ENCODE peak calls at places on chromosomes 3 and 15, in five cellular contexts. One of them, this sample, is unnamed.
A peak's percentile ranks its signal among the peaks of the same experiment; 100 is the strongest.

GRCh38 chr3:155232605-155233004 is 60.9 kb downstream of the STRIT1 start:
- DNase-seq in retinal pigment epithelial cell: peak; percentile 59
- DNase-seq in fibroblast of lung: peak; percentile 93
- DNase-seq in OCI-LY7: peak; percentile 25
- DNase-seq in heart left ventricle: peak; percentile 83
- DNase-seq in this sample: peak; percentile 95

GRCh38 chr15:63421433-63421832 is 39.8 kb upstream of the CA12 start:
- DNase-seq in retinal pigment epithelial cell: no peak
- DNase-seq in fibroblast of lung: no peak
- DNase-seq in OCI-LY7: no peak
- DNase-seq in heart left ventricle: no peak
- DNase-seq in this sample: no peak

GRCh38 chr3:15796771-15797599 is 794 bp downstream of the ANKRD28 start:
- DNase-seq in retinal pigment epithelial cell: no peak
- DNase-seq in fibroblast of lung: peak; percentile 68
- DNase-seq in OCI-LY7: no peak
- DNase-seq in heart left ventricle: no peak
- DNase-seq in this sample: peak; percentile 80

GRCh38 chr3:139517321-139517720 is 22.2 kb downstream of the RBP1 start:
- DNase-seq in retinal pigment epithelial cell: no peak
- DNase-seq in fibroblast of lung: no peak
- DNase-seq in OCI-LY7: no peak
- DNase-seq in heart left ventricle: no peak
- DNase-seq in this sample: no peak

GRCh38 chr3:45132568-45133211 is 13.5 kb downstream of the CDCP1 start:
- DNase-seq in retinal pigment epithelial cell: no peak
- DNase-seq in fibroblast of lung: no peak
- DNase-seq in OCI-LY7: no peak
- DNase-seq in heart left ventricle: no peak
- DNase-seq in this sample: no peak

GRCh38 chr3:188559069-188559410 is 405.1 kb downstream of the LPP start:
- DNase-seq in retinal pigment epithelial cell: peak; percentile 13
- DNase-seq in fibroblast of lung: no peak
- DNase-seq in OCI-LY7: no peak
- DNase-seq in heart left ventricle: no peak
- DNase-seq in this sample: peak; percentile 20

GRCh38 chr15:25426896-25427610 is 11.8 kb downstream of the UBE3A start:
- DNase-seq in retinal pigment epithelial cell: no peak
- DNase-seq in fibroblast of lung: no peak
- DNase-seq in OCI-LY7: no peak
- DNase-seq in heart left ventricle: no peak
- DNase-seq in this sample: no peak

GRCh38 chr15:84840741-84841429 is 23.7 kb downstream of the ALPK3 start:
- DNase-seq in retinal pigment epithelial cell: peak; percentile 79
- DNase-seq in fibroblast of lung: peak; percentile 50
- DNase-seq in OCI-LY7: no peak
- DNase-seq in heart left ventricle: peak; percentile 92
- DNase-seq in this sample: peak; percentile 76

GRCh38 chr3:43638594-43639447 is 17.0 kb upstream of the ANO10 start:
- DNase-seq in retinal pigment epithelial cell: peak; percentile 53
- DNase-seq in fibroblast of lung: peak; percentile 39
- DNase-seq in OCI-LY7: peak; percentile 37
- DNase-seq in heart left ventricle: no peak
- DNase-seq in this sample: no peak

GRCh38 chr3:42886294-42886822 is 10.7 kb upstream of the CYP8B1 start:
- DNase-seq in retinal pigment epithelial cell: no peak
- DNase-seq in fibroblast of lung: no peak
- DNase-seq in OCI-LY7: no peak
- DNase-seq in heart left ventricle: no peak
- DNase-seq in this sample: no peak

GRCh38 chr15:50249704-50250103 is 15.8 kb downstream of the HDC start:
- DNase-seq in retinal pigment epithelial cell: no peak
- DNase-seq in fibroblast of lung: no peak
- DNase-seq in OCI-LY7: no peak
- DNase-seq in heart left ventricle: no peak
- DNase-seq in this sample: no peak

GRCh38 chr3:97996988-97997387 is 24.8 kb upstream of the RIOX2 start:
- DNase-seq in retinal pigment epithelial cell: no peak
- DNase-seq in fibroblast of lung: no peak
- DNase-seq in OCI-LY7: no peak
- DNase-seq in heart left ventricle: no peak
- DNase-seq in this sample: no peak

GRCh38 chr15:74723754-74724334 is 1.5 kb downstream of the CYP1A1 start:
- DNase-seq in retinal pigment epithelial cell: peak; percentile 5
- DNase-seq in fibroblast of lung: peak; percentile 62
- DNase-seq in OCI-LY7: peak; percentile 54
- DNase-seq in heart left ventricle: no peak
- DNase-seq in this sample: peak; percentile 64

GRCh38 chr3:65979731-65980130 is 59.0 kb downstream of the MAGI1 start:
- DNase-seq in retinal pigment epithelial cell: no peak
- DNase-seq in fibroblast of lung: peak; percentile 72
- DNase-seq in OCI-LY7: no peak
- DNase-seq in heart left ventricle: no peak
- DNase-seq in this sample: peak; percentile 59

GRCh38 chr3:101069796-101070195 is 76.6 kb upstream of the ABI3BP start:
- DNase-seq in retinal pigment epithelial cell: no peak
- DNase-seq in fibroblast of lung: no peak
- DNase-seq in OCI-LY7: no peak
- DNase-seq in heart left ventricle: no peak
- DNase-seq in this sample: no peak

GRCh38 chr15:74129411-74130088 is 836 bp upstream of the ISLR2 start:
- DNase-seq in retinal pigment epithelial cell: no peak
- DNase-seq in fibroblast of lung: no peak
- DNase-seq in OCI-LY7: no peak
- DNase-seq in heart left ventricle: no peak
- DNase-seq in this sample: no peak

GRCh38 chr15:71341811-71342550 is 226.7 kb downstream of the THSD4 start:
- DNase-seq in retinal pigment epithelial cell: no peak
- DNase-seq in fibroblast of lung: no peak
- DNase-seq in OCI-LY7: no peak
- DNase-seq in heart left ventricle: no peak
- DNase-seq in this sample: no peak

GRCh38 chr15:86502313-86502712 is 422.6 kb downstream of the AGBL1 start:
- DNase-seq in retinal pigment epithelial cell: no peak
- DNase-seq in fibroblast of lung: no peak
- DNase-seq in OCI-LY7: no peak
- DNase-seq in heart left ventricle: no peak
- DNase-seq in this sample: no peak

GRCh38 chr3:31729573-31729972 is 196.8 kb downstream of the STT3B start:
- DNase-seq in retinal pigment epithelial cell: no peak
- DNase-seq in fibroblast of lung: no peak
- DNase-seq in OCI-LY7: no peak
- DNase-seq in heart left ventricle: no peak
- DNase-seq in this sample: no peak

GRCh38 chr3:124504332-124505059 is 225.8 kb upstream of the UMPS start:
- DNase-seq in retinal pigment epithelial cell: peak; percentile 86
- DNase-seq in fibroblast of lung: peak; percentile 63
- DNase-seq in OCI-LY7: no peak
- DNase-seq in heart left ventricle: peak; percentile 64
- DNase-seq in this sample: peak; percentile 51

GRCh38 chr15:67067930-67068542 is 2.6 kb downstream of the SMAD3 start:
- DNase-seq in retinal pigment epithelial cell: peak; percentile 42
- DNase-seq in fibroblast of lung: no peak
- DNase-seq in OCI-LY7: no peak
- DNase-seq in heart left ventricle: no peak
- DNase-seq in this sample: no peak

GRCh38 chr3:194136519-194137313 is 768 bp downstream of the HES1 start:
- DNase-seq in retinal pigment epithelial cell: no peak
- DNase-seq in fibroblast of lung: peak; percentile 63
- DNase-seq in OCI-LY7: peak; percentile 58
- DNase-seq in heart left ventricle: peak; percentile 81
- DNase-seq in this sample: peak; percentile 91

GRCh38 chr3:39905788-39906187 is 96.4 kb downstream of the MYRIP start:
- DNase-seq in retinal pigment epithelial cell: no peak
- DNase-seq in fibroblast of lung: no peak
- DNase-seq in OCI-LY7: no peak
- DNase-seq in heart left ventricle: no peak
- DNase-seq in this sample: no peak

GRCh38 chr3:129620828-129621605 is 14.5 kb upstream of the PLXND1 start:
- DNase-seq in retinal pigment epithelial cell: no peak
- DNase-seq in fibroblast of lung: no peak
- DNase-seq in OCI-LY7: no peak
- DNase-seq in heart left ventricle: no peak
- DNase-seq in this sample: no peak

GRCh38 chr3:39501982-39502837 is 34.7 kb downstream of the MOBP start:
- DNase-seq in retinal pigment epithelial cell: no peak
- DNase-seq in fibroblast of lung: no peak
- DNase-seq in OCI-LY7: no peak
- DNase-seq in heart left ventricle: no peak
- DNase-seq in this sample: no peak

GRCh38 chr15:38243278-38243677 is 9.4 kb upstream of the SPRED1 start:
- DNase-seq in retinal pigment epithelial cell: no peak
- DNase-seq in fibroblast of lung: no peak
- DNase-seq in OCI-LY7: no peak
- DNase-seq in heart left ventricle: no peak
- DNase-seq in this sample: no peak

GRCh38 chr15:52796742-52797515 is 6.8 kb upstream of the ONECUT1 start:
- DNase-seq in retinal pigment epithelial cell: no peak
- DNase-seq in fibroblast of lung: no peak
- DNase-seq in OCI-LY7: no peak
- DNase-seq in heart left ventricle: no peak
- DNase-seq in this sample: no peak

GRCh38 chr15:71325461-71325860 is 210.2 kb downstream of the THSD4 start:
- DNase-seq in retinal pigment epithelial cell: no peak
- DNase-seq in fibroblast of lung: no peak
- DNase-seq in OCI-LY7: no peak
- DNase-seq in heart left ventricle: no peak
- DNase-seq in this sample: peak; percentile 33

GRCh38 chr3:143070977-143071551 is 48.5 kb upstream of the CHST2 start:
- DNase-seq in retinal pigment epithelial cell: no peak
- DNase-seq in fibroblast of lung: peak; percentile 62
- DNase-seq in OCI-LY7: no peak
- DNase-seq in heart left ventricle: no peak
- DNase-seq in this sample: peak; percentile 74

GRCh38 chr3:48118928-48119327 is 69.3 kb downstream of the CDC25A start:
- DNase-seq in retinal pigment epithelial cell: no peak
- DNase-seq in fibroblast of lung: no peak
- DNase-seq in OCI-LY7: no peak
- DNase-seq in heart left ventricle: no peak
- DNase-seq in this sample: no peak

GRCh38 chr3:136752046-136752326 is 192 bp downstream of the STAG1 start:
- DNase-seq in retinal pigment epithelial cell: no peak
- DNase-seq in fibroblast of lung: no peak
- DNase-seq in OCI-LY7: peak; percentile 74
- DNase-seq in heart left ventricle: no peak
- DNase-seq in this sample: no peak

GRCh38 chr3:187066228-187066995 is 72.9 kb downstream of the RPL39L start:
- DNase-seq in retinal pigment epithelial cell: peak; percentile 55
- DNase-seq in fibroblast of lung: peak; percentile 15
- DNase-seq in OCI-LY7: peak; percentile 94
- DNase-seq in heart left ventricle: peak; percentile 34
- DNase-seq in this sample: peak; percentile 31
- TF ChIP-seq CTCF in retinal pigment epithelial cell: peak; percentile 52
- TF ChIP-seq CTCF in fibroblast of lung: no peak
- TF ChIP-seq CTCF in OCI-LY7: peak; percentile 82
- TF ChIP-seq CTCF in heart left ventricle: peak; percentile 13
- TF ChIP-seq CTCF in this sample: peak; percentile 6

DNA sequence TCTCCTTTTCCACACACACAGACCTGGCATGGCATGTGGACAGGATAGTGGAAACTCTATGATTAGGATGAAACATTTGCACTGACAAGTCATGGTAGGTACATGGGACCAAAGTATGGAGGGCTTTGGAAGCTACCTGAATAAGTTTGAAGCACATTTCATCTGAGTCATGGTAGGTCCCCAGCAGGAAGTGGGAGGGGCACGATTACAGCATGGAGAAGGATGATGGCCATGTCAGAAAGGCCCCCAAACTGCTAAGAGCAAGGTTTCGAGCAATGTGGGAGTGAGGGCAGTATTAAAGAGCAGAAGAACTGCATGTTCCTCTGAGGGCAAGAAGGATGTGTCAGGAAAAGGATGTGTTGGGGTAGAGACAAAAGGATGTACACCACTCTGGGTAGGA is 51.5 kb upstream of the CSTA start:
- DNase-seq in retinal pigment epithelial cell: no peak
- DNase-seq in fibroblast of lung: no peak
- DNase-seq in OCI-LY7: no peak
- DNase-seq in heart left ventricle: no peak
- DNase-seq in this sample: no peak
- H3K4me3 ChIP-seq in retinal pigment epithelial cell: no peak overlapping the region
- H3K4me3 ChIP-seq in fibroblast of lung: no peak overlapping the region
- H3K4me3 ChIP-seq in OCI-LY7: no peak overlapping the region
- H3K4me3 ChIP-seq in heart left ventricle: no peak overlapping the region
- H3K4me3 ChIP-seq in this sample: no peak overlapping the region

GRCh38 chr3:160450846-160451245 is 1.3 kb upstream of the TRIM59 start:
- DNase-seq in retinal pigment epithelial cell: peak; percentile 64
- DNase-seq in fibroblast of lung: peak; percentile 67
- DNase-seq in OCI-LY7: no peak
- DNase-seq in heart left ventricle: no peak
- DNase-seq in this sample: peak; percentile 72
- TF ChIP-seq CTCF in retinal pigment epithelial cell: no peak
- TF ChIP-seq CTCF in fibroblast of lung: peak; percentile 3
- TF ChIP-seq CTCF in OCI-LY7: no peak
- TF ChIP-seq CTCF in heart left ventricle: no peak
- TF ChIP-seq CTCF in this sample: no peak

DNA sequence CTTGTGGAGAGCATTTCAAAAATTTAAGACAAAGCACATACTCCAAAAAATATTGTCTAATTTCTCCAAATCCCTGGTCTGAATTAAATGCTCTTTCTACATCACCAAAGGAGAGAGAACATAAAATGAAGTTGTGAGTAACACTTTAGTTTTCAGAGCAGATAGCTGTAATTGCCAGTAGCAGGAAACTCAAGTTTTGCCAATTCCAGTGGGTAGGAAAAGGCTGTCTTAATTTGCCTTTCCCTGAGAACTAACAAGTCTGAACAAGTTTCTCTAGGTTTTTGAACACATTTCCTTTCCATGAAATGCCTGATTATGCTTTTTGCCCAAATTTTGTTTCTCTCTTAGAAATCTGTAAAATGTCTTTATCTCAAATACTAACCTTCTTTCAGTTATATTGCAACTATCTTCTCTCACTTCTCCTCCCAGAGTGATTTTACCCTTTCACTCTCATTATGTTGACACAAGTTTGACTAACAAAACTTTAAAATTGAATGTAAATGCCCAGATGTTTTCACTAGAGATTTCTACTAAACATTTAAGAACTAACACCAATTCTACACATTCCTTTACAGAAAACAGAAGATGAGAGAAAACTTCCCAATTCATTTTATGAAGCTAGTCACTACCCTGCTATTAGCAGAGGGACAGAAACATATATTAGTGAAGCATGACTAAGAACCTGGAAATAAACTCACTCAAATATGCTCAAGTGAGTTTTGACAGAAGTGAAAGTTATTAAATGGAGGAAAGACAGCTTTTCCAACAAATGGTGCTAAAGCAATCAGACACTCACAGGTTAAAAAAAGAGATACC is 38.4 kb downstream of the RFX7 start:
- DNase-seq in retinal pigment epithelial cell: no peak
- DNase-seq in fibroblast of lung: peak; percentile 36
- DNase-seq in OCI-LY7: no peak
- DNase-seq in heart left ventricle: no peak
- DNase-seq in this sample: peak; percentile 39
- H3K4me3 ChIP-seq in retinal pigment epithelial cell: no peak overlapping the region
- H3K4me3 ChIP-seq in fibroblast of lung: no peak overlapping the region
- H3K4me3 ChIP-seq in OCI-LY7: no peak overlapping the region
- H3K4me3 ChIP-seq in heart left ventricle: no peak overlapping the region
- H3K4me3 ChIP-seq in this sample: no peak overlapping the region

This sample was measured in fibroblast of pulmonary artery.